ENCODE peak calls at places on chromosomes 2 and 18, in four cellular contexts. One of them, this sample, is unnamed.

GRCh38 chr2:42775812-42776211 is 11.9 kb upstream of the OXER1 start:
- DNase-seq in hippocampal formation: no peak
- DNase-seq in T-helper 17 cell: no peak
- DNase-seq in lower lobe of right lung: no peak
- DNase-seq in this sample: no peak

GRCh38 chr2:215619989-215620388 is 184.1 kb upstream of the FN1 start:
- DNase-seq in lower lobe of right lung: peak; percentile 72
- DNase-seq in hippocampal formation: no peak
- DNase-seq in T-helper 17 cell: no peak
- DNase-seq in this sample: no peak

GRCh38 chr18:9135912-9136314 is 668 bp upstream of the ANKRD12 start:
- DNase-seq in lower lobe of right lung: no peak
- DNase-seq in T-helper 17 cell: peak; percentile 47
- DNase-seq in hippocampal formation: peak; percentile 49
- DNase-seq in this sample: no peak

GRCh38 chr2:55843096-55843991 is 80.2 kb downstream of the EFEMP1 start:
- DNase-seq in T-helper 17 cell: no peak
- DNase-seq in hippocampal formation: no peak
- DNase-seq in lower lobe of right lung: no peak
- DNase-seq in this sample: no peak

GRCh38 chr18:56298935-56299334 is 339.5 kb downstream of the TXNL1 start:
- DNase-seq in lower lobe of right lung: no peak
- DNase-seq in T-helper 17 cell: no peak
- DNase-seq in hippocampal formation: no peak
- DNase-seq in this sample: no peak

GRCh38 chr2:44628297-44628696 is 266.6 kb downstream of the CAMKMT start:
- DNase-seq in T-helper 17 cell: no peak
- DNase-seq in lower lobe of right lung: no peak
- DNase-seq in hippocampal formation: no peak
- DNase-seq in this sample: no peak

GRCh38 chr18:35138773-35139172 is 97.6 kb downstream of the MAPRE2 start:
- DNase-seq in lower lobe of right lung: no peak
- DNase-seq in T-helper 17 cell: no peak
- DNase-seq in hippocampal formation: no peak
- DNase-seq in this sample: no peak

GRCh38 chr18:13562494-13563029 is 163.8 kb downstream of the FAM210A start:
- DNase-seq in hippocampal formation: no peak
- DNase-seq in T-helper 17 cell: no peak
- DNase-seq in lower lobe of right lung: peak; percentile 68
- DNase-seq in this sample: peak; percentile 83

GRCh38 chr2:7736646-7737305 is 819.6 kb downstream of the RNF144A start:
- DNase-seq in T-helper 17 cell: no peak
- DNase-seq in lower lobe of right lung: no peak
- DNase-seq in hippocampal formation: no peak
- DNase-seq in this sample: no peak

GRCh38 chr2:233654501-233654900 is 17.2 kb upstream of the UGT1A9 start:
- DNase-seq in lower lobe of right lung: no peak
- DNase-seq in hippocampal formation: no peak
- DNase-seq in T-helper 17 cell: no peak
- DNase-seq in this sample: no peak

GRCh38 chr18:56787392-56787791 is 136.2 kb downstream of the WDR7 start:
- DNase-seq in hippocampal formation: no peak
- DNase-seq in lower lobe of right lung: no peak
- DNase-seq in T-helper 17 cell: no peak
- DNase-seq in this sample: no peak

GRCh38 chr2:197759013-197759412 is 26.1 kb downstream of the BOLL start:
- DNase-seq in T-helper 17 cell: no peak
- DNase-seq in lower lobe of right lung: peak; percentile 27
- DNase-seq in hippocampal formation: no peak
- DNase-seq in this sample: no peak

GRCh38 chr2:217893440-217893839 is 109.4 kb downstream of the TNS1 start:
- DNase-seq in hippocampal formation: no peak
- DNase-seq in T-helper 17 cell: no peak
- DNase-seq in lower lobe of right lung: no peak
- DNase-seq in this sample: no peak

GRCh38 chr18:44696892-44697291 is 16.2 kb downstream of the SETBP1 start:
- DNase-seq in lower lobe of right lung: no peak
- DNase-seq in T-helper 17 cell: no peak
- DNase-seq in hippocampal formation: no peak
- DNase-seq in this sample: no peak

GRCh38 chr2:39492095-39492590 is 55.1 kb upstream of the MAP4K3 start:
- DNase-seq in lower lobe of right lung: no peak
- DNase-seq in hippocampal formation: no peak
- DNase-seq in T-helper 17 cell: no peak
- DNase-seq in this sample: no peak

GRCh38 chr2:28604284-28604843 is 108.5 kb downstream of the PLB1 start:
- DNase-seq in T-helper 17 cell: no peak
- DNase-seq in lower lobe of right lung: no peak
- DNase-seq in hippocampal formation: no peak
- DNase-seq in this sample: no peak

GRCh38 chr18:73805991-73806390 is 341.6 kb downstream of the FBXO15 start:
- DNase-seq in T-helper 17 cell: no peak
- DNase-seq in lower lobe of right lung: no peak
- DNase-seq in hippocampal formation: no peak
- DNase-seq in this sample: no peak

GRCh38 chr18:48445540-48445939 is 36.4 kb upstream of the ZBTB7C start:
- DNase-seq in T-helper 17 cell: peak; percentile 64
- DNase-seq in hippocampal formation: peak; percentile 33
- DNase-seq in lower lobe of right lung: peak; percentile 80
- DNase-seq in this sample: peak; percentile 6

GRCh38 chr2:187543488-187543887 is 10.7 kb downstream of the TFPI start:
- DNase-seq in lower lobe of right lung: no peak
- DNase-seq in hippocampal formation: no peak
- DNase-seq in T-helper 17 cell: no peak
- DNase-seq in this sample: no peak

GRCh38 chr2:239959059-239959971 is 65.8 kb downstream of the NDUFA10 start:
- DNase-seq in T-helper 17 cell: no peak
- DNase-seq in hippocampal formation: peak; percentile 41
- DNase-seq in lower lobe of right lung: no peak
- DNase-seq in this sample: no peak

GRCh38 chr2:105887246-105887645 is 142.5 kb downstream of the NCK2 start:
- DNase-seq in hippocampal formation: no peak
- DNase-seq in T-helper 17 cell: no peak
- DNase-seq in lower lobe of right lung: no peak
- DNase-seq in this sample: no peak

GRCh38 chr2:37325625-37326071 is 1.0 kb upstream of the PRKD3 start:
- DNase-seq in T-helper 17 cell: no peak
- DNase-seq in lower lobe of right lung: no peak
- DNase-seq in hippocampal formation: no peak
- DNase-seq in this sample: no peak

GRCh38 chr18:61888622-61889021 is 4.2 kb downstream of the RNF152 start:
- DNase-seq in T-helper 17 cell: no peak
- DNase-seq in lower lobe of right lung: no peak
- DNase-seq in hippocampal formation: no peak
- DNase-seq in this sample: no peak

This sample was measured in T-helper 2 cell.